ENCODE peak calls at places on chromosomes 5 and 9, in six cellular contexts. F is heart right ventricle, P is IMR-90, M is epithelial cell of esophagus, S is neural crest cell, V is body of pancreas. T is an unnamed sample.
A peak's percentile ranks its signal among the peaks of the same experiment; 100 is the strongest.

GRCh38 chr5:160119142-160119904 is at the start of gene PWWP2A:
- DNase-seq in F (peak; percentile 100), V (peak; percentile 99), M (peak; percentile 100), S (peak; percentile 90), P (peak; percentile 100), T (peak; percentile 100)

GRCh38 chr5:9149988-9150387 is 395.9 kb downstream of the SEMA5A start:
- DNase-seq in F (no peak), M (peak; percentile 98), S (no peak), V (no peak), P (peak; percentile 98), T (peak; percentile 64)

GRCh38 chr9:136625101-136626065 is 37.3 kb upstream of the EGFL7 start:
- DNase-seq in F (peak; percentile 92), P (peak; percentile 31), M (peak; percentile 71), V (peak; percentile 86), S (no peak), T (peak; percentile 74)

GRCh38 chr5:122145906-122146305 is 16.6 kb downstream of the ZNF474 start:
- DNase-seq in S (no peak), P (no peak), V (no peak), F (no peak), M (no peak), T (no peak)

GRCh38 chr5:36305571-36306326 is 4.0 kb upstream of the RANBP3L start:
- DNase-seq in S (peak; percentile 22), M (peak; percentile 61), V (peak; percentile 48), F (peak; percentile 40), P (peak; percentile 38), T (peak; percentile 76)

GRCh38 chr9:105818903-105819302 is 124.6 kb downstream of the TMEM38B start:
- DNase-seq in S (no peak), F (no peak), V (no peak), M (no peak), P (no peak), T (no peak)

GRCh38 chr5:109239501-109239900 is 170.3 kb downstream of the PJA2 start:
- DNase-seq in P (no peak), S (no peak), M (no peak), F (no peak), V (no peak), T (no peak)

GRCh38 chr9:74697535-74697934 is 190.2 kb downstream of the TRPM6 start:
- DNase-seq in V (no peak), P (no peak), F (no peak), M (no peak), S (no peak), T (no peak)

GRCh38 chr5:67082941-67083340 is 113.7 kb downstream of the CD180 start:
- DNase-seq in F (no peak), V (no peak), M (no peak), S (no peak), P (no peak), T (no peak)

GRCh38 chr5:151459680-151460079 is 12.3 kb downstream of the SLC36A1 start:
- DNase-seq in F (no peak), M (no peak), S (no peak), P (peak; percentile 58), V (no peak), T (peak; percentile 49)
- TF ChIP-seq CTCF in F (no peak), M (no peak), S (no peak), P (peak; percentile 36), V (no peak), T (no peak)

GRCh38 chr9:68683433-68683832 is 21.6 kb upstream of the PIP5K1B start:
- DNase-seq in P (no peak), V (no peak), M (no peak), S (no peak), F (no peak), T (no peak)

GRCh38 chr9:68672625-68673024 is 32.4 kb upstream of the PIP5K1B start:
- DNase-seq in M (no peak), V (no peak), P (no peak), F (no peak), S (no peak), T (no peak)

DNA sequence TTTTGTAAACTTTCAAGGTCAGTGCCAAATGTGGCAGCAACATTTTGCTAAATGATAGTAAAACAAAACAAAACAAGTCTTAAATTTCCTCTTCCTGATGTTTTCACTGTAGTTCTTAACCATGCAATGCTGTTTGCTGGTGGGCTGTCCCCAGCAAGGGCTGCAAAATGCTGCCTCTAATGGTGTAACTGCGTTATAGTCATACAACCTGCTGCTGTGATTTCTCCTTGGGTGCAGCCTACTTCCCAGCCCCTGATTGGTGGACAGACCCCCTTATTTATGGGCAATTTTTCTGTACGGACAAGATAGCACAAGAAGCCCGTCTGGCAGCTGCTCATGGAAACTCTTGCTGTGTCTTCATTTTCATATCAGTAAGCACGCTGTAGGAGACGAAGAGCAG is 26.6 kb upstream of the PIP5K1B start:
- DNase-seq in M (no peak), V (no peak), P (peak; percentile 2), S (peak; percentile 23), F (peak; percentile 5), T (no peak)
- TF ChIP-seq CTCF in M (no peak), V (peak; percentile 24), P (no peak), S (peak; percentile 60), F (peak; percentile 25), T (no peak)

GRCh38 chr5:142716963-142717362 is 31.1 kb upstream of the FGF1 start:
- DNase-seq in P (peak; percentile 51), M (peak; percentile 66), S (peak; percentile 56), V (peak; percentile 45), F (peak; percentile 62), T (peak; percentile 74)
- TF ChIP-seq CTCF in P (peak; percentile 54), M (peak; percentile 77), S (peak; percentile 63), V (peak; percentile 38), F (no peak), T (peak; percentile 61)

DNA sequence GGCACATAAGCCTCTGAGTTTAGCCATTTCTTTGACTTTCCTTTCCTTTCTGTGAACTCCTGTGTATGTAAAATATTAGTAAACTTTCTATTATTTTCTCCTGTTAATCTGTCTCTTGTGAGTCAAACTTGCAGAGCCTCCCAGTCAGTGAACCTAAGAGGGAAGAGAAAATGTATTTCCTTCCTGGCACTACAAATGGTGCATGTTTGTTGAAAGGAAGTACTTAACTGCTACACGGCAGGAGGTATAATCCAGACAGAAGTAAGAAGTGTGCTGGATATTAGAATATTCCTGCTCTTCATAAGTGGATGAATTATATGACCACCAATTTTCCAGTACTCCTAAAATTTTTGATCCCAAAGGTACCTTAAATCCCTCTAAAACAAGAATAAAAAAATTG is 23.0 kb downstream of the CTSL start:
- DNase-seq in M (no peak), S (no peak), F (no peak), V (no peak), P (no peak), T (no peak)
- TF ChIP-seq CTCF in M (no peak), S (no peak), F (no peak), V (no peak), P (no peak), T (no peak)

GRCh38 chr9:122463828-122464632 is 13.7 kb downstream of the OR1J1 start:
- DNase-seq in S (no peak), V (no peak), F (no peak), P (no peak), M (no peak), T (no peak)
- TF ChIP-seq CTCF in S (no peak), V (no peak), F (no peak), P (no peak), M (peak; percentile 19), T (peak; percentile 22)

DNA sequence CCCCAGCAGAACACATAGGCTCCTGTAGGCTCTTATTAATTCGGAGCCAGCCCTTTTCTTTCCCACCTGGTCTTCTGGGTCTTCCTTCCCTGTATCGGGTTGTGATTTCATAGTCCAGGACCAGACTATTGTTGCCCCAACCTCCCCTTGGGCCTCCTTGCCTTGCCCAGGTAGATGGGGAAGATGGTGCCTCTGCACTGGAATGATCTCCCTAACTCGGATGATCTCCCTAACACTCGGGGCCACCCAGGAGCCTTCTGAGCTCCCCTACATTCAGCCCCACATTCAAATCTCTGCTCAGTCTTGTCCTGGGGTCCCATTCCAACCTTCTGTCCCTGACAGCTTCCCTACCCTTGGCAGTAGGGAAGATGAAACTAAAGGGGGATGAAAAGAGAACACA is 2.7 kb upstream of the IRF1 start:
- DNase-seq in V (peak; percentile 2), S (no peak), M (no peak), F (no peak), P (no peak), T (no peak)
- TF ChIP-seq CTCF in V (no peak), S (no peak), M (no peak), F (no peak), P (no peak), T (no peak)

DNA sequence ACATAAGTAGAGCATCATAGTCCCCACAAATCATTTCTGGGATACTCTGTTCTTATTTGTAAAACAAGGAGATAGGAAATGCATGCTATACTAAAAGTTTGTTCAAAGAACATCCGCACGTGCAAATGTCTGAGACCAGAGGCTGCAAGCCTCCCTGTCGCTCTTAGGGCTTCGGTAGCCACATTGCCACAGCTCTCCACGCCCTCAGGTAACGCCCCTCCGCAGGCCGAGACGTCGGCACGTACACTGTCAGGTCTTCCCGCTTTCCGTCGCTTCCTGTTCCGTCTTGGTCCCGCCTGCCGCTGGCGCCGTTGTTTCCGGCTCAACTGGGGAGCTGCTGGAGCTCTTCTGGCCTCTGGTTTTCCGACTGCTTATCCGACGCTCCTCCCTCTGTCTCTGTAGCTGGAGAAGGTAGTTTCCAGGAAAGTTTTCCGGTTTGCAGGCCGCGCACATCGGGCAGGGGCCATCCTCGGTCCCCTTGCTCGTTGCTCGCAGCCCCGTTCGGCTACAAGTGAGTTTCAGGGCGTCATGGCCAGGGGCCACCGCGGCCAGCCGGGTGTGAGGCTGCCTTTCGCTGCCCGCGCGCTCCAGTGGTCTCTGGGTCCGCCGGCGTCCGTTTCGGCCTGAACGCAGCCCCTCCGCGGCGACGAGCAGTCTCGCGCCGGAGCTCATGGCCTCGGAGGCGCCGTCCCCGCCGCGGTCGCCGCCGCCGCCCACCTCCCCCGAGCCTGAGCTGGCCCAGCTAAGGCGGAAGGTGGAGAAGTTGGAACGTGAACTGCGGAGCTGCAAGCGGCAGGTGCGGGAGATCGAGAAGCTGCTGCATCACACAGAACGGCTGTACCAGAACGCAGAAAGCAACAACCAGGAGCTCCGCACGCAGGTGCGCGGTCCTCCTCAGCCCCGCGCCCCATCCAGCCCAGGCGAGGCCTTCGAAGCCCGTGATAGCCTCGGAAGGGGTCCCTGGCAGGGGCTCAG is at the start of gene AGGF1:
- DNase-seq in M (peak; percentile 96), F (peak; percentile 95), V (peak; percentile 92), P (peak; percentile 92), S (peak; percentile 74), T (peak; percentile 95)
- TF ChIP-seq CTCF in M (no peak), F (no peak), V (no peak), P (no peak), S (no peak), T (no peak)

T was measured in cardiac fibroblast.